ENCODE peak calls at places on chromosomes 1 and 21, in nine cellular contexts. D, T, P, E, G, R, Y, B and U are unnamed samples.

GRCh38 chr1:185539277-185539943 is 194.8 kb upstream of the HMCN1 start:
- DNase-seq in D (no peak), T (no peak), P (no peak), E (no peak), G (no peak), R (no peak), Y (no peak), B (no peak), U (no peak)

GRCh38 chr1:200305806-200306205 is 104.0 kb downstream of the ZNF281 start:
- DNase-seq in D (no peak), T (no peak), P (no peak), E (no peak), G (no peak), R (no peak), Y (no peak), B (no peak), U (no peak)

GRCh38 chr1:246647113-246647512 is 77.1 kb upstream of the SCCPDH start:
- DNase-seq in D (peak; percentile 42), T (no peak), P (peak; percentile 74), E (no peak), G (peak; percentile 77), R (peak; percentile 71), Y (peak; percentile 88), B (peak; percentile 46), U (peak; percentile 33)

GRCh38 chr1:51237714-51238403 is 1.8 kb downstream of the RNF11 start:
- DNase-seq in D (no peak), T (no peak), P (no peak), E (no peak), G (no peak), R (peak; percentile 69), Y (peak; percentile 74), B (peak; percentile 41), U (no peak)

GRCh38 chr1:235045034-235045690 is 83.5 kb downstream of the TOMM20 start:
- DNase-seq in D (no peak), T (no peak), P (no peak), E (no peak), G (no peak), R (peak; percentile 84), Y (peak; percentile 55), B (no peak), U (no peak)

GRCh38 chr21:38240121-38240520 is 16.7 kb upstream of the KCNJ15 start:
- DNase-seq in D (no peak), T (no peak), P (no peak), E (no peak), G (no peak), R (no peak), Y (no peak), B (no peak), U (no peak)

GRCh38 chr1:201419241-201419640 is 2.3 kb downstream of the TNNI1 start:
- DNase-seq in D (no peak), T (no peak), P (peak; percentile 4), E (no peak), G (no peak), R (no peak), Y (no peak), B (no peak), U (no peak)

GRCh38 chr1:15090373-15090772 is 63.2 kb upstream of the TMEM51 start:
- DNase-seq in D (no peak), T (peak; percentile 64), P (peak; percentile 31), E (peak; percentile 95), G (no peak), R (no peak), Y (no peak), B (peak; percentile 90), U (no peak)

GRCh38 chr1:187264995-187265602 is 436.4 kb downstream of the PLA2G4A start:
- DNase-seq in D (no peak), T (peak; percentile 28), P (no peak), E (no peak), G (no peak), R (peak; percentile 73), Y (peak; percentile 86), B (no peak), U (no peak)

GRCh38 chr1:16175610-16176553 is 20.0 kb upstream of the EPHA2 start:
- DNase-seq in D (peak; percentile 68), T (no peak), P (peak; percentile 92), E (peak; percentile 90), G (peak; percentile 97), R (peak; percentile 91), Y (peak; percentile 98), B (peak; percentile 89), U (peak; percentile 91)

GRCh38 chr21:28521932-28522826 is 470.5 kb downstream of the LTN1 start:
- DNase-seq in D (no peak), T (no peak), P (no peak), E (no peak), G (no peak), R (peak; percentile 79), Y (peak; percentile 62), B (no peak), U (peak; percentile 30)

GRCh38 chr1:98732985-98733781 is 71.7 kb downstream of the SNX7 start:
- DNase-seq in D (no peak), T (no peak), P (no peak), E (no peak), G (no peak), R (peak; percentile 18), Y (no peak), B (no peak), U (no peak)

GRCh38 chr21:31364265-31364945 is 20.3 kb upstream of the TIAM1 start:
- DNase-seq in D (no peak), T (no peak), P (no peak), E (no peak), G (no peak), R (no peak), Y (no peak), B (no peak), U (no peak)

GRCh38 chr1:240732390-240732789 is 120.4 kb upstream of the GREM2 start:
- DNase-seq in D (peak; percentile 50), T (peak; percentile 53), P (no peak), E (no peak), G (no peak), R (peak; percentile 79), Y (peak; percentile 79), B (no peak), U (no peak)

GRCh38 chr1:224087358-224087757 is 26.6 kb upstream of the FBXO28 start:
- DNase-seq in D (no peak), T (no peak), P (no peak), E (no peak), G (no peak), R (no peak), Y (no peak), B (no peak), U (no peak)

DNA sequence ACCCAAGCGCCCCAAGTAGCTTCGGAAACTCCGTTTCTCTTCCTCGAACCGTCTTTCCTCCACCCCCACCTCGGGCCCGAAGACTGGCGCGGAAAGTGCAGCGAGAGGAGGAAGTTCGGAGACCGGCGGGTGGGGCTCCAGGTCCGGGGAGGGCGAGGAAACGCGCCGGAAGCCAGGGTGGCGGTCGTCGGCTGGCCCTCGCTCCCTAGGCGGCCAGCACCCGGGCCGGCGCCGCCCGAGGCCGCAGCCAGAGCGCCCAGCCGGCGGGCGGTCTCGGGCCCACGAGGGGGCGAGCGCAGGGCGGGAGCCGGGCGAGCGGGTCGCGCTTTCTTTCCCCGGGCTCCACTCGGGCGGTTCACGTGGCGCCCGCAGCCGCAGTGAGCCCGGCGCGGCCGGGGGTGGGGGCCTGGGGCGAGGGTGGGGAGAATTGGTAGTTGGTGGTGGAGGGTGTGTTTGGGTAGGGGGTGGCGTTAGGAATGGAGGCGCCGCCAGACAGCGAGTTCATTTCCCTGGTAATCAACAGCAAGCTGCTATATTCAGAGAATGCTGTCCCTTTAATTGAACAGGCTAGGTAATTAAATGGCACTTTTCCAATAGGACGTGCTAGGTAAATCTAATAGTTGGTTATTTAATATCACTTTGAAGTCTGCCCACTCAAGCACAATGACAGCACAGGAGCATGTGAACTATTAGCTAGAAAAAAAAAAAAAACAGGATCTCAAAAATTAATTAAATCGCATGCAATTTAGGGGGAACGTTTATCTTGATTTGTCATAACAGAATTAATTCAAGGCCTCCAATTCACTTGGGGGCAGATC is 6.7 kb downstream of the LMO4 start:
- DNase-seq in D (peak; percentile 85), T (peak; percentile 9), P (peak; percentile 85), E (peak; percentile 96), G (peak; percentile 81), R (peak; percentile 35), Y (peak; percentile 77), B (peak; percentile 86), U (peak; percentile 41)
- H3K4me1 ChIP-seq in D (peaks cover 15% of the 10 kb centered on the region), T (peaks cover 37% of the 10 kb centered on the region), P (peaks cover 61% of the 10 kb centered on the region), E (peaks cover 27% of the 10 kb centered on the region), G (peaks cover 38% of the 10 kb centered on the region), R (peaks cover 18% of the 10 kb centered on the region), Y (peaks cover 56% of the 10 kb centered on the region), B (peaks cover 15% of the 10 kb centered on the region), U (peaks cover 14% of the 10 kb centered on the region)

DNA sequence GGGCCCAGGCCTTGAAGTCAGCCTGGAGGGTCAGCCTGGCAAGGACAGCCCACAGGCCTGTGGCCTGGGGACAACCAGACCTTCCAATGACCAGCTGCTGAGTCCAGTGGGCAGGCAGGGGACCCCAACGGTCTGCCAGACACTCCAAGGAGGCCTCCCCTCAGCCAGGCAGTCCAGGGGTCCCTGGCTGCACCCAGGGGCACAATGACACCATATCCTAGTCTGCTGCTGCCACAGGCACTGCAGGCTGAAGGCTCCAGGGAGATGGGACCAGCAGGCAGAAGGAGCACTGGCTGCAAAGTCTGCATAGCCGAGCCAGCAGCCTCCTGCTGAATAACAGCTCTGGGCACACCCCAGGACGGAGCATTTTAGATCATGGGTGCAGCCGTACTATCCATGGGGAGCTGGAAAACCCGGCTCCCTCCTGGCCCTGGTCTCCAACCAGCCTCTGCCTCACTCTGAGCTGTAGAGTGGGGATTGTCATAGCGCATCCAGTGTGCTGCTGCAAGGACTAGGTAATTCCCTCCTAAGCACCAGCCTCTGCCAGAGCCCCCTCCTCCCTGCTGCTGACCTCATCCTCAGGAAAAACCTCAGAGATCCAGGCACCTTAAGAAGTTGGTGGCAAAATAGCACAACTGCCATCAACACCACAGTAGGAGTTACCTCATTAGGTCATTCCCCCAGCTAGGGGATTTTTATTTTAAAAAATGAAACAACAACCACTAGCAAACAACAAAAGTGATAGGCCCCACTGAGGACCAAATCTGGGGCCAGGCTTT is 4.8 kb upstream of the LAPTM5 start:
- DNase-seq in D (no peak), T (no peak), P (no peak), E (peak; percentile 24), G (no peak), R (no peak), Y (no peak), B (no peak), U (no peak)
- H3K4me1 ChIP-seq in D (peaks cover 89% of the 10 kb centered on the region), T (peaks cover 11% of the 10 kb centered on the region), P (peaks cover 56% of the 10 kb centered on the region), E (no peaks in the 10 kb centered on the region), G (peaks cover 27% of the 10 kb centered on the region), R (peaks cover 9% of the 10 kb centered on the region), Y (no peaks in the 10 kb centered on the region), B (no peaks in the 10 kb centered on the region), U (no peaks in the 10 kb centered on the region)

DNA sequence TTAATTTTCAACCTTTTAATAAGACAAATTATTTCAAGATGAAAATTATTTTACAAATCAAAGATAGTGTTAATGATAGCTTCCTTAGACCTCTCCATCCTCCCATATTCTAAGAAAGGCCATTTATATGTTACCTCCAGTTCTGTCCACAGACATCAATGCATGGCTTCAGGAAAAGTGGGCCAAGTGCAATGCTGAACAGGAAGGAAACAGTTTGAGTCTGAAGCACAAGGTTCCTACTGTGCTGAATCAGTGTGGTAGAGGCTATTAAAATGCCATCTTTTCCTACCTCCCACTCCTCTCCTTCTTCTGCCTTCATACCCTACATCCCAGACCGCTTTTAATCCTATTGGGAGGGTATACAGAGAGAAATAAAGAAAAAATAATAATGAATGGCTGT is 62.7 kb upstream of the C1orf105 start:
- DNase-seq in D (no peak), T (no peak), P (no peak), E (no peak), G (no peak), R (no peak), Y (no peak), B (no peak), U (no peak)
- H3K4me1 ChIP-seq in D (no peaks in the 10 kb centered on the region), T (peaks cover 34% of the 10 kb centered on the region), P (peaks cover 59% of the 10 kb centered on the region), E (peaks cover 22% of the 10 kb centered on the region), G (peaks cover 51% of the 10 kb centered on the region), R (peaks cover 10% of the 10 kb centered on the region), Y (peaks cover 54% of the 10 kb centered on the region), B (peaks cover 10% of the 10 kb centered on the region), U (peaks cover 8% of the 10 kb centered on the region)

GRCh38 chr1:207891148-207891547 is 19.8 kb downstream of the CD34 start:
- DNase-seq in D (no peak), T (no peak), P (no peak), E (no peak), G (no peak), R (no peak), Y (no peak), B (no peak), U (no peak)
- H3K4me1 ChIP-seq in D (peaks cover 20% of the 10 kb centered on the region), T (peaks cover 7% of the 10 kb centered on the region), P (peaks cover 80% of the 10 kb centered on the region), E (peaks cover 3% of the 10 kb centered on the region), G (peaks cover 31% of the 10 kb centered on the region), R (peaks cover 9% of the 10 kb centered on the region), Y (peaks cover 32% of the 10 kb centered on the region), B (no peaks in the 10 kb centered on the region), U (peaks cover 3% of the 10 kb centered on the region)